ENCODE peak calls at places on chromosome 1, in nine cellular contexts. B is lower leg skin, K is cardiac fibroblast, F is heart left ventricle, J is GM12878, R is epithelial cell of esophagus, V is left ventricle myocardium inferior, I is AG04450, T is H1. Q is an unnamed sample.

GRCh38 chr1:29057700-29058099 is 66.0 kb downstream of the TMEM200B start:
- DNase-seq in T (no peak), B (no peak), F (no peak), I (no peak), K (no peak), V (no peak), R (no peak), J (no peak), Q (no peak)

GRCh38 chr1:8681317-8681650 is 136.2 kb downstream of the RERE start:
- DNase-seq in V (no peak), R (no peak), T (no peak), K (no peak), I (no peak), B (no peak), J (no peak), F (no peak), Q (no peak)

GRCh38 chr1:17155257-17155895 is 36.1 kb upstream of the PADI2 start:
- DNase-seq in I (no peak), K (peak), F (no peak), V (no peak), B (peak), T (no peak), J (no peak), R (no peak), Q (no peak)

GRCh38 chr1:156943756-156944155 is 23.3 kb downstream of the LRRC71 start:
- DNase-seq in V (no peak), I (no peak), B (no peak), T (no peak), F (peak), R (no peak), J (no peak), K (no peak), Q (no peak)

GRCh38 chr1:211654838-211655787 is 20.3 kb downstream of the NEK2 start:
- DNase-seq in J (no peak), I (peak), K (peak), B (peak), F (peak), V (peak), R (peak), T (peak), Q (peak)

GRCh38 chr1:174112489-174113162 is 46.7 kb upstream of the RABGAP1L start:
- DNase-seq in I (no peak), T (no peak), R (no peak), F (no peak), K (peak), B (no peak), J (no peak), V (no peak), Q (no peak)

GRCh38 chr1:51784997-51785421 is 93.5 kb downstream of the NRDC start:
- DNase-seq in B (no peak), T (no peak), J (no peak), V (no peak), R (no peak), I (no peak), F (no peak), K (peak), Q (no peak)

GRCh38 chr1:157131281-157131680 is 6.9 kb downstream of the ETV3 start:
- DNase-seq in I (no peak), K (no peak), T (no peak), B (no peak), J (no peak), F (no peak), V (no peak), R (no peak), Q (no peak)

GRCh38 chr1:231778009-231778719 is 151.6 kb downstream of the DISC1 start:
- DNase-seq in K (peak), J (no peak), I (no peak), B (peak), V (peak), R (peak), T (no peak), F (peak), Q (no peak)

GRCh38 chr1:196557797-196558196 is 50.4 kb downstream of the KCNT2 start:
- DNase-seq in V (no peak), T (no peak), B (no peak), K (peak), F (no peak), J (no peak), I (no peak), R (no peak), Q (no peak)

GRCh38 chr1:248696261-248696660 is 6.3 kb downstream of the OR14I1 start:
- DNase-seq in F (no peak), B (no peak), R (peak), I (no peak), V (no peak), J (no peak), K (no peak), T (no peak), Q (peak)

GRCh38 chr1:9705337-9706098 is 54.0 kb downstream of the PIK3CD start:
- DNase-seq in K (no peak), T (no peak), V (no peak), F (no peak), R (peak), J (no peak), B (no peak), I (no peak), Q (no peak)

GRCh38 chr1:25727026-25727818 is 72.8 kb upstream of the SELENON start:
- DNase-seq in K (no peak), R (no peak), T (no peak), B (no peak), I (no peak), F (no peak), J (no peak), V (no peak), Q (no peak)

GRCh38 chr1:215083408-215083961 is 948 bp downstream of the KCNK2 start:
- DNase-seq in V (no peak), F (no peak), K (peak), R (peak), J (no peak), B (peak), T (no peak), I (no peak), Q (no peak)

GRCh38 chr1:26582053-26582835 is 52.7 kb downstream of the RPS6KA1 start:
- DNase-seq in J (no peak), B (no peak), T (no peak), V (no peak), F (no peak), R (no peak), I (no peak), K (no peak), Q (peak)

GRCh38 chr1:50251592-50252165 is 143.0 kb downstream of the ELAVL4 start:
- DNase-seq in T (no peak), R (no peak), K (no peak), I (no peak), F (no peak), J (no peak), V (no peak), B (no peak), Q (peak)

GRCh38 chr1:231037585-231038517 is 2.2 kb downstream of the FAM89A start:
- DNase-seq in J (no peak), I (no peak), R (no peak), T (no peak), F (no peak), V (no peak), B (peak), K (peak), Q (no peak)

GRCh38 chr1:39047374-39048229 is 21.5 kb downstream of the NDUFS5 start:
- DNase-seq in V (peak), T (no peak), I (peak), R (peak), K (peak), F (peak), J (peak), B (peak), Q (peak)

GRCh38 chr1:246455487-246455886 is 51.6 kb downstream of the SMYD3 start:
- DNase-seq in R (no peak), T (no peak), K (no peak), F (no peak), J (no peak), B (no peak), V (no peak), I (no peak), Q (no peak)

GRCh38 chr1:47477595-47478080 is 39.8 kb downstream of the FOXD2 start:
- DNase-seq in V (no peak), I (no peak), K (no peak), F (no peak), B (no peak), J (no peak), T (no peak), R (peak), Q (no peak)

GRCh38 chr1:158203693-158204457 is 23.2 kb downstream of the CD1D start:
- DNase-seq in V (no peak), K (peak), J (peak), I (peak), B (no peak), R (peak), F (no peak), T (no peak), Q (peak)

GRCh38 chr1:176172215-176172614 is 34.9 kb downstream of the COP1 start:
- DNase-seq in V (no peak), R (no peak), F (no peak), T (no peak), B (no peak), J (no peak), K (no peak), I (no peak), Q (no peak)

GRCh38 chr1:245217853-245218608 is 63.2 kb downstream of the KIF26B start:
- DNase-seq in K (no peak), I (no peak), J (no peak), B (peak), R (no peak), T (no peak), V (no peak), F (no peak), Q (no peak)

GRCh38 chr1:240092301-240093119 is 827 bp downstream of the FMN2 start:
- DNase-seq in T (no peak), V (no peak), B (no peak), F (no peak), R (peak), K (peak), J (no peak), I (peak), Q (no peak)

GRCh38 chr1:159091547-159092397 is 15.2 kb upstream of the AIM2 start:
- DNase-seq in K (peak), I (peak), F (no peak), R (peak), V (no peak), B (no peak), T (no peak), J (no peak), Q (no peak)

GRCh38 chr1:10217748-10218441 is 7.5 kb downstream of the KIF1B start:
- DNase-seq in R (no peak), V (no peak), T (no peak), I (no peak), B (peak), K (peak), J (no peak), F (no peak), Q (no peak)

DNA sequence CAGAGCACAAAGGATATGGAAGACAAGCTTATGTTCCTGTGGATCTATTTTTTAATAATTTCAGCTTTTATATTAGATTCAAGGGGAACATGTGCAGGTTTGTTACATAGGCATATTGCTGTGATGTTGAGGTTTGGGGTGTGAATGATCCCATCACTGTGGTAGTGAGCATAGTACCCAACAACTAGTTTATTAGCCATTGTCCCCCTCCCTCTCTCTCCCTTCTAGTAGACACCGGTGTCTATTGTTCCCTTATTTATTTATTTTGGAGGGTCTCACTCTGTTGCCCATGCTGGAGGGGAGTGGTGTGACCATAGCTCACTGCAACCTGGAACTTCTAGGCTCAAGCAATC is 8.7 kb downstream of the S1PR1 start:
- DNase-seq in T (no peak), V (no peak), K (no peak), I (no peak), F (no peak), J (no peak), R (no peak), B (no peak), Q (no peak)
- H3K4me3 ChIP-seq in T (no peak), V (no peak), K (no peak), I (no peak), F (no peak), J (no peak), R (no peak), B (no peak), Q (no peak)

GRCh38 chr1:24709748-24710416 is 35.4 kb upstream of the CLIC4 start:
- DNase-seq in J (no peak), R (no peak), I (no peak), K (no peak), T (no peak), B (no peak), V (no peak), F (no peak), Q (no peak)
- TF ChIP-seq CTCF in J (no peak), R (no peak), I (no peak), K (no peak), T (no peak), B (no peak), V (no peak), F (no peak), Q (no peak)

DNA sequence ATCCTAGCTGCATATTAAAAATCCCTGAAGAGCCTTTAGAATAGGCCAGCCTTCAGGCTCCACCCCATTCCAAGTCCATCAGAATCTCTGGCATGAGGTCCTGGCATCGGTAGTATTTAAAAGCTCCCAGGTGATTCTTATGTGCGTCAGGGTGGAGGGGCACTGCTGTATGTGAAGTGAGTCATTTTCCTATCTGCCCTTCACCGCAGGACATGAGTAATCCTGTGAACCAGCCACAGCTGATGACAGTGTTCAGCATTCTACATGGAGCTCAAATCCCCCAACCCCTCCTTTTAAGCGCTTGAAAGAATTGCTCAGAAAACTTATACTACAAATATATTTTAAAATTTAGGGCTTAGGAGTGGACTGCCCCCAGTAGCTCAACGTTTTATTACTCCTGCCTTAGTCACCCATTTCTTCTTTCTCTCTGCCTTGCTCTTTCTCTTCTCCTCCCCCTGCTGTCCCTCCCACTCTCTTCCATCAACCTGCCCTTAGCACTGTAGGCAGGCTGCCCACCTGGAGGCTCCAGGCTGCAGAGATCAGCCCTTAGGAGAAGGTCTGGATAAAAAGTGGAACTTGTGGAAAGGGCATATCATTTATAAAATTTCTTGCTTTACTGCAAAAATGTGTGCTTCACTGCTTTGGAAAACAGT is 73.8 kb upstream of the ZNF281 start:
- DNase-seq in F (no peak), B (no peak), T (no peak), V (no peak), I (peak), K (peak), R (peak), J (peak), Q (peak)
- H3K4me3 ChIP-seq in F (no peak), B (no peak), T (no peak), V (no peak), I (no peak), K (no peak), R (no peak), J (peak), Q (no peak)

GRCh38 chr1:166089804-166090203 is 77.0 kb downstream of the FAM78B start:
- DNase-seq in R (no peak), T (no peak), I (no peak), K (no peak), J (peak), F (no peak), B (no peak), V (no peak), Q (peak)
- TF ChIP-seq CTCF in R (no peak), T (no peak), I (no peak), K (no peak), J (peak), F (no peak), B (no peak), V (no peak), Q (peak)

DNA sequence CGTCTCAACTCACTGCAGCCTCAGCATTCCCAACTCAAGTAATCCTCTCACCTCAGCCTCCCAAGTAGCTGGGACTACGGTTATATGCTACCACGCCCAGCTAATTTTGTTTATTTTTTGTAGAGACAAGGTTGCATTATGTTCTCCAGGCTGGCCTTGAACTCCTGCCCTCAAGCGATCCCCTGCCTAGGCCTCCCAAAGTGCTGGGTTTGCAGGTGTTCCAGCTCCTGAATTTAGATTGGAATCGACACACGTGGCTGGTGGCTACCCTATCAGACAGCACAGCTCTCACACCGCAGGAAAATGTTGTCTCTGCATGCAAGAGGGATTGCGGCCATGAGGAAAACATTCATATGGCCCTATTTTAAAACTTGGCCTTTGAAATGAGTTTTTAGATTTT is 76.7 kb upstream of the GALNT2 start:
- DNase-seq in T (no peak), V (no peak), J (no peak), F (no peak), I (no peak), R (no peak), K (no peak), B (no peak), Q (no peak)
- H3K4me3 ChIP-seq in T (no peak), V (no peak), J (no peak), F (no peak), I (no peak), R (no peak), K (no peak), B (no peak), Q (no peak)